ENCODE peak calls at places on chromosomes 2 and 18, in eight cellular contexts. One of them, this sample, is unnamed.

GRCh38 chr2:119678021-119678656 is 862 bp upstream of the TMEM177 start:
- DNase-seq in psoas muscle: no peak
- DNase-seq in NB4: no peak
- DNase-seq in dorsolateral prefrontal cortex: no peak
- DNase-seq in upper lobe of right lung: no peak
- DNase-seq in A549: no peak
- DNase-seq in HFFc6: no peak
- DNase-seq in neural progenitor cell: no peak
- DNase-seq in this sample: no peak

GRCh38 chr2:206160124-206160806 is 570 bp downstream of the EEF1B2 start:
- DNase-seq in NB4: peak; percentile 75
- DNase-seq in dorsolateral prefrontal cortex: no peak
- DNase-seq in neural progenitor cell: no peak
- DNase-seq in HFFc6: no peak
- DNase-seq in psoas muscle: no peak
- DNase-seq in upper lobe of right lung: no peak
- DNase-seq in A549: no peak
- DNase-seq in this sample: no peak

GRCh38 chr2:133264951-133265949 is 303.0 kb downstream of the NCKAP5 start:
- DNase-seq in NB4: no peak
- DNase-seq in HFFc6: no peak
- DNase-seq in upper lobe of right lung: peak; percentile 73
- DNase-seq in psoas muscle: peak; percentile 50
- DNase-seq in neural progenitor cell: peak; percentile 67
- DNase-seq in A549: peak; percentile 81
- DNase-seq in dorsolateral prefrontal cortex: no peak
- DNase-seq in this sample: no peak

GRCh38 chr2:9250091-9250490 is 43.5 kb downstream of the ASAP2 start:
- DNase-seq in psoas muscle: no peak
- DNase-seq in upper lobe of right lung: no peak
- DNase-seq in dorsolateral prefrontal cortex: no peak
- DNase-seq in A549: no peak
- DNase-seq in HFFc6: peak; percentile 23
- DNase-seq in NB4: no peak
- DNase-seq in neural progenitor cell: no peak
- DNase-seq in this sample: no peak

GRCh38 chr2:241802806-241803318 is 6.1 kb upstream of the NEU4 start:
- DNase-seq in A549: no peak
- DNase-seq in dorsolateral prefrontal cortex: no peak
- DNase-seq in HFFc6: no peak
- DNase-seq in neural progenitor cell: no peak
- DNase-seq in upper lobe of right lung: peak; percentile 57
- DNase-seq in psoas muscle: no peak
- DNase-seq in NB4: no peak
- DNase-seq in this sample: no peak

GRCh38 chr2:233938676-233939370 is 21.6 kb downstream of the TRPM8 start:
- DNase-seq in A549: no peak
- DNase-seq in HFFc6: no peak
- DNase-seq in upper lobe of right lung: no peak
- DNase-seq in dorsolateral prefrontal cortex: no peak
- DNase-seq in psoas muscle: no peak
- DNase-seq in neural progenitor cell: no peak
- DNase-seq in NB4: no peak
- DNase-seq in this sample: no peak

GRCh38 chr18:73235491-73235890 is 367.7 kb upstream of the NETO1 start:
- DNase-seq in HFFc6: peak; percentile 96
- DNase-seq in upper lobe of right lung: no peak
- DNase-seq in psoas muscle: no peak
- DNase-seq in neural progenitor cell: no peak
- DNase-seq in dorsolateral prefrontal cortex: no peak
- DNase-seq in NB4: no peak
- DNase-seq in A549: peak; percentile 30
- DNase-seq in this sample: peak; percentile 31

GRCh38 chr2:214328941-214329340 is 81.9 kb upstream of the VWC2L start:
- DNase-seq in neural progenitor cell: peak; percentile 45
- DNase-seq in A549: no peak
- DNase-seq in dorsolateral prefrontal cortex: peak; percentile 79
- DNase-seq in psoas muscle: no peak
- DNase-seq in upper lobe of right lung: no peak
- DNase-seq in HFFc6: no peak
- DNase-seq in NB4: no peak
- DNase-seq in this sample: no peak

GRCh38 chr18:2985628-2986027 is 27.3 kb downstream of the LPIN2 start:
- DNase-seq in HFFc6: peak; percentile 48
- DNase-seq in A549: peak; percentile 29
- DNase-seq in neural progenitor cell: no peak
- DNase-seq in upper lobe of right lung: no peak
- DNase-seq in NB4: peak; percentile 49
- DNase-seq in dorsolateral prefrontal cortex: no peak
- DNase-seq in psoas muscle: no peak
- DNase-seq in this sample: no peak

GRCh38 chr2:237141556-237141955 is 55.9 kb downstream of the COPS8 start:
- DNase-seq in upper lobe of right lung: peak; percentile 15
- DNase-seq in NB4: no peak
- DNase-seq in A549: no peak
- DNase-seq in HFFc6: peak; percentile 60
- DNase-seq in dorsolateral prefrontal cortex: no peak
- DNase-seq in psoas muscle: peak; percentile 42
- DNase-seq in neural progenitor cell: no peak
- DNase-seq in this sample: peak; percentile 73

GRCh38 chr2:239830066-239830717 is 194.9 kb downstream of the NDUFA10 start:
- DNase-seq in NB4: no peak
- DNase-seq in upper lobe of right lung: peak; percentile 56
- DNase-seq in dorsolateral prefrontal cortex: peak; percentile 17
- DNase-seq in HFFc6: no peak
- DNase-seq in neural progenitor cell: no peak
- DNase-seq in psoas muscle: no peak
- DNase-seq in A549: no peak
- DNase-seq in this sample: no peak

GRCh38 chr2:32051836-32052439 is 11.4 kb upstream of the SPAST start:
- DNase-seq in A549: no peak
- DNase-seq in psoas muscle: no peak
- DNase-seq in NB4: no peak
- DNase-seq in dorsolateral prefrontal cortex: no peak
- DNase-seq in neural progenitor cell: no peak
- DNase-seq in upper lobe of right lung: no peak
- DNase-seq in HFFc6: no peak
- DNase-seq in this sample: no peak

GRCh38 chr2:76009484-76009883 is 298.8 kb upstream of the GCFC2 start:
- DNase-seq in A549: no peak
- DNase-seq in dorsolateral prefrontal cortex: no peak
- DNase-seq in upper lobe of right lung: no peak
- DNase-seq in psoas muscle: no peak
- DNase-seq in HFFc6: no peak
- DNase-seq in NB4: no peak
- DNase-seq in neural progenitor cell: peak; percentile 11
- DNase-seq in this sample: no peak

GRCh38 chr2:121648206-121648605 is 1.1 kb downstream of the CLASP1 start:
- DNase-seq in neural progenitor cell: no peak
- DNase-seq in A549: no peak
- DNase-seq in NB4: peak; percentile 39
- DNase-seq in psoas muscle: no peak
- DNase-seq in dorsolateral prefrontal cortex: no peak
- DNase-seq in HFFc6: no peak
- DNase-seq in upper lobe of right lung: no peak
- DNase-seq in this sample: no peak

GRCh38 chr18:499351-500229 is 911 bp downstream of the COLEC12 start:
- DNase-seq in HFFc6: peak; percentile 82
- DNase-seq in psoas muscle: no peak
- DNase-seq in A549: peak; percentile 19
- DNase-seq in NB4: peak; percentile 9
- DNase-seq in upper lobe of right lung: peak; percentile 73
- DNase-seq in dorsolateral prefrontal cortex: no peak
- DNase-seq in neural progenitor cell: peak; percentile 33
- DNase-seq in this sample: peak; percentile 81

GRCh38 chr18:501406-501714 is 859 bp upstream of the COLEC12 start:
- DNase-seq in neural progenitor cell: peak; percentile 44
- DNase-seq in dorsolateral prefrontal cortex: no peak
- DNase-seq in upper lobe of right lung: no peak
- DNase-seq in psoas muscle: no peak
- DNase-seq in A549: no peak
- DNase-seq in HFFc6: no peak
- DNase-seq in NB4: no peak
- DNase-seq in this sample: no peak

GRCh38 chr18:500556-501405 is at the start of gene COLEC12:
- DNase-seq in NB4: no peak
- DNase-seq in psoas muscle: peak; percentile 60
- DNase-seq in neural progenitor cell: peak; percentile 87
- DNase-seq in HFFc6: no peak
- DNase-seq in upper lobe of right lung: peak; percentile 85
- DNase-seq in dorsolateral prefrontal cortex: no peak
- DNase-seq in A549: no peak
- DNase-seq in this sample: no peak

GRCh38 chr18:498901-499300 is 1.6 kb downstream of the COLEC12 start:
- DNase-seq in A549: no peak
- DNase-seq in NB4: no peak
- DNase-seq in HFFc6: no peak
- DNase-seq in dorsolateral prefrontal cortex: no peak
- DNase-seq in psoas muscle: no peak
- DNase-seq in neural progenitor cell: no peak
- DNase-seq in upper lobe of right lung: no peak
- DNase-seq in this sample: no peak

DNA sequence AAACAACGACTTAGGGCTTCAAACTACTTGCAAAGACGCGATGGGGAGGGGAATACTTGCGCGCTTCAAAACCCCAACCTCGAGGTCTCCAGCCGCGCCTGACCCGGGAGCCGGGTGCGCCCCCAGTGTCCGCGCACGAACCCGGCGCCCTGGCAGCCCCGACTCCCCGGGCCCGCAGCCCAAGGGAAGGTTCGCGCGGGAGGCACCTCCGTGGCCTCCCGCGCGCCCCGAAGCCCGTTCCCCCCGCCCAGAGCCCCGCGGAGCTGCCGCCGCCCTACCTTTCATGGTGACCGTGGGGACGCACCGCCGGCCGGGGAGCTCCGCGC is 308 bp downstream of the COLEC12 start:
- DNase-seq in HFFc6: no peak
- DNase-seq in neural progenitor cell: peak; percentile 56
- DNase-seq in NB4: no peak
- DNase-seq in A549: no peak
- DNase-seq in upper lobe of right lung: no peak
- DNase-seq in dorsolateral prefrontal cortex: no peak
- DNase-seq in psoas muscle: no peak
- DNase-seq in this sample: no peak
- TF ChIP-seq CTCF in HFFc6: no peak
- TF ChIP-seq CTCF in neural progenitor cell: peak; percentile 44
- TF ChIP-seq CTCF in NB4: no peak
- TF ChIP-seq CTCF in A549: no peak
- TF ChIP-seq CTCF in upper lobe of right lung: no peak
- TF ChIP-seq CTCF in dorsolateral prefrontal cortex: no peak
- TF ChIP-seq CTCF in psoas muscle: no peak
- TF ChIP-seq CTCF in this sample: peak; percentile 10

DNA sequence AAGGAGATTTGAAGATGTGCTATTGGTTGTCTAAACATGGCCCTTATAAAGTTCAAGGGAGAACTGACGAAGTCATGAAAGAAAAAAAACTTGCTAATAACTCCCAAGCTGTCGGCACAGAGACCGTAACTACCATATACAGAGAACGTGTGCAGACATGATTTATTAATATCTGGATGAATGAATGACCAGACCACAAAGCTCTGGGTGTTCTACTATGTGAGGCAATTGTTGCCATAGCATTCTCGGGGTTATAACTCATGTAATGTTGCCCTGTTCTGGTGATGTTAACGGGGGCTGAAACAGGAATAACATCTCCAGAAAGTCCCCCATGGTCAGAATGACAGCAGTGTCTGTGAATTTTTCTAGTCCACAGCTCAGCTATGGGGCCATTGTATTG is 483.5 kb upstream of the KLHL29 start:
- DNase-seq in A549: no peak
- DNase-seq in NB4: no peak
- DNase-seq in neural progenitor cell: no peak
- DNase-seq in dorsolateral prefrontal cortex: no peak
- DNase-seq in HFFc6: no peak
- DNase-seq in psoas muscle: no peak
- DNase-seq in upper lobe of right lung: no peak
- DNase-seq in this sample: no peak
- TF ChIP-seq CTCF in A549: no peak
- TF ChIP-seq CTCF in NB4: no peak
- TF ChIP-seq CTCF in neural progenitor cell: no peak
- TF ChIP-seq CTCF in dorsolateral prefrontal cortex: no peak
- TF ChIP-seq CTCF in HFFc6: no peak
- TF ChIP-seq CTCF in psoas muscle: no peak
- TF ChIP-seq CTCF in upper lobe of right lung: no peak
- TF ChIP-seq CTCF in this sample: no peak

GRCh38 chr18:903703-904102 is 968 bp upstream of the ADCYAP1 start:
- DNase-seq in NB4: peak; percentile 51
- DNase-seq in neural progenitor cell: peak; percentile 86
- DNase-seq in upper lobe of right lung: peak; percentile 75
- DNase-seq in psoas muscle: peak; percentile 68
- DNase-seq in dorsolateral prefrontal cortex: peak; percentile 41
- DNase-seq in HFFc6: no peak
- DNase-seq in A549: peak; percentile 24
- DNase-seq in this sample: no peak

GRCh38 chr18:904135-905090 is at the start of gene ADCYAP1:
- DNase-seq in dorsolateral prefrontal cortex: no peak
- DNase-seq in psoas muscle: no peak
- DNase-seq in HFFc6: no peak
- DNase-seq in A549: peak; percentile 26
- DNase-seq in upper lobe of right lung: no peak
- DNase-seq in neural progenitor cell: peak; percentile 82
- DNase-seq in NB4: no peak
- DNase-seq in this sample: no peak

GRCh38 chr18:905307-905947 is 756 bp downstream of the ADCYAP1 start:
- DNase-seq in A549: no peak
- DNase-seq in NB4: no peak
- DNase-seq in upper lobe of right lung: no peak
- DNase-seq in neural progenitor cell: peak; percentile 45
- DNase-seq in HFFc6: no peak
- DNase-seq in psoas muscle: no peak
- DNase-seq in dorsolateral prefrontal cortex: no peak
- DNase-seq in this sample: no peak

GRCh38 chr18:901769-902168 is 2.9 kb upstream of the ADCYAP1 start:
- DNase-seq in upper lobe of right lung: no peak
- DNase-seq in dorsolateral prefrontal cortex: no peak
- DNase-seq in A549: no peak
- DNase-seq in HFFc6: no peak
- DNase-seq in psoas muscle: no peak
- DNase-seq in NB4: no peak
- DNase-seq in neural progenitor cell: no peak
- DNase-seq in this sample: no peak

GRCh38 chr18:902179-902718 is 2.4 kb upstream of the ADCYAP1 start:
- DNase-seq in upper lobe of right lung: no peak
- DNase-seq in dorsolateral prefrontal cortex: no peak
- DNase-seq in A549: no peak
- DNase-seq in psoas muscle: no peak
- DNase-seq in neural progenitor cell: peak; percentile 40
- DNase-seq in NB4: peak; percentile 16
- DNase-seq in HFFc6: no peak
- DNase-seq in this sample: no peak
- TF ChIP-seq CTCF in upper lobe of right lung: no peak
- TF ChIP-seq CTCF in dorsolateral prefrontal cortex: no peak
- TF ChIP-seq CTCF in A549: no peak
- TF ChIP-seq CTCF in psoas muscle: no peak
- TF ChIP-seq CTCF in neural progenitor cell: peak; percentile 57
- TF ChIP-seq CTCF in NB4: no peak
- TF ChIP-seq CTCF in HFFc6: peak; percentile 26
- TF ChIP-seq CTCF in this sample: no peak

GRCh38 chr2:219405451-219405850 is 12.7 kb upstream of the DES start:
- DNase-seq in neural progenitor cell: peak; percentile 42
- DNase-seq in dorsolateral prefrontal cortex: no peak
- DNase-seq in upper lobe of right lung: no peak
- DNase-seq in HFFc6: no peak
- DNase-seq in psoas muscle: peak; percentile 90
- DNase-seq in NB4: no peak
- DNase-seq in A549: no peak
- DNase-seq in this sample: no peak
- TF ChIP-seq CTCF in neural progenitor cell: peak; percentile 28
- TF ChIP-seq CTCF in dorsolateral prefrontal cortex: no peak
- TF ChIP-seq CTCF in upper lobe of right lung: no peak
- TF ChIP-seq CTCF in HFFc6: no peak
- TF ChIP-seq CTCF in psoas muscle: peak; percentile 42
- TF ChIP-seq CTCF in NB4: no peak
- TF ChIP-seq CTCF in A549: no peak
- TF ChIP-seq CTCF in this sample: no peak